ENCODE peak calls at places on chromosomes 6 and 20, in five cellular contexts. K is GM23248, T is DND-41, P is kidney, B is HCT116. S is an unnamed sample.

GRCh38 chr20:44851545-44851944 is 34.0 kb upstream of the YWHAB start:
- DNase-seq in K (no peak), T (no peak), P (no peak), B (no peak), S (no peak)

GRCh38 chr20:858011-858410 is 24.5 kb downstream of the FAM110A start:
- DNase-seq in K (no peak), T (no peak), P (no peak), B (no peak), S (no peak)

GRCh38 chr6:23176471-23176870 is 607.1 kb downstream of the HDGFL1 start:
- DNase-seq in K (no peak), T (no peak), P (no peak), B (no peak), S (no peak)

GRCh38 chr6:168239374-168239773 is 80.2 kb downstream of the DACT2 start:
- DNase-seq in K (peak; percentile 25), T (no peak), P (no peak), B (no peak), S (no peak)

GRCh38 chr6:3144571-3144970 is 12.8 kb downstream of the TUBB2A start:
- DNase-seq in K (no peak), T (no peak), P (no peak), B (no peak), S (no peak)

GRCh38 chr6:166955121-166955864 is 1.1 kb downstream of the RNASET2 start:
- DNase-seq in K (no peak), T (peak; percentile 24), P (no peak), B (no peak), S (no peak)

GRCh38 chr6:143060806-143061596 is at the start of gene AIG1:
- DNase-seq in K (no peak), T (peak; percentile 72), P (peak; percentile 92), B (peak; percentile 47), S (no peak)

GRCh38 chr6:135311446-135312200 is 130.5 kb downstream of the MYB start:
- DNase-seq in K (no peak), T (no peak), P (no peak), B (no peak), S (no peak)

GRCh38 chr6:16837217-16837972 is 76.1 kb upstream of the ATXN1 start:
- DNase-seq in K (peak; percentile 19), T (no peak), P (no peak), B (no peak), S (no peak)

GRCh38 chr6:24974182-24975171 is 38.7 kb upstream of the RIPOR2 start:
- DNase-seq in K (peak; percentile 18), T (no peak), P (no peak), B (no peak), S (no peak)

GRCh38 chr6:112222111-112222726 is 32.1 kb downstream of the LAMA4 start:
- DNase-seq in K (peak; percentile 83), T (no peak), P (no peak), B (no peak), S (no peak)

GRCh38 chr6:44969446-44970175 is 358.5 kb upstream of the RUNX2 start:
- DNase-seq in K (peak; percentile 40), T (no peak), P (no peak), B (no peak), S (no peak)

GRCh38 chr20:33663161-33664084 is 1.3 kb downstream of the C20orf144 start:
- DNase-seq in K (peak; percentile 91), T (peak; percentile 89), P (peak; percentile 96), B (no peak), S (peak; percentile 67)

GRCh38 chr6:109701201-109701600 is 10.1 kb downstream of the FIG4 start:
- DNase-seq in K (no peak), T (no peak), P (no peak), B (no peak), S (no peak)

GRCh38 chr6:161302949-161303348 is 29.1 kb upstream of the AGPAT4 start:
- DNase-seq in K (no peak), T (no peak), P (no peak), B (no peak), S (no peak)

GRCh38 chr6:126180585-126180984 is 159.3 kb upstream of the CENPW start:
- DNase-seq in K (peak; percentile 89), T (no peak), P (no peak), B (peak; percentile 89), S (no peak)

GRCh38 chr6:100134703-100135102 is 140.7 kb upstream of the MCHR2 start:
- DNase-seq in K (peak; percentile 57), T (no peak), P (no peak), B (no peak), S (no peak)

GRCh38 chr6:165766457-165766856 is 103.4 kb upstream of the PDE10A start:
- DNase-seq in K (no peak), T (no peak), P (no peak), B (no peak), S (no peak)

GRCh38 chr6:20661721-20662120 is 127.5 kb downstream of the CDKAL1 start:
- DNase-seq in K (peak; percentile 3), T (no peak), P (no peak), B (no peak), S (no peak)

GRCh38 chr20:24999568-24999967 is 7.0 kb upstream of the APMAP start:
- DNase-seq in K (no peak), T (no peak), P (peak; percentile 55), B (no peak), S (no peak)

GRCh38 chr20:46558511-46558959 is 8.1 kb upstream of the OCSTAMP start:
- DNase-seq in K (peak; percentile 92), T (no peak), P (no peak), B (no peak), S (no peak)

GRCh38 chr6:150334790-150335783 is 33.7 kb upstream of the IYD start:
- DNase-seq in K (peak; percentile 80), T (peak; percentile 35), P (no peak), B (peak; percentile 80), S (peak; percentile 40)

GRCh38 chr20:1718604-1719384 is 61.2 kb upstream of the SIRPG start:
- DNase-seq in K (peak; percentile 98), T (no peak), P (no peak), B (peak; percentile 19), S (no peak)

GRCh38 chr6:1381397-1382330 is 7.7 kb upstream of the FOXF2 start:
- DNase-seq in K (peak; percentile 63), T (no peak), P (peak; percentile 75), B (no peak), S (no peak)

GRCh38 chr6:710601-711571 is 17.9 kb upstream of the EXOC2 start:
- DNase-seq in K (peak; percentile 82), T (peak; percentile 73), P (peak; percentile 88), B (no peak), S (no peak)

GRCh38 chr6:108561742-108562502 is 1.2 kb downstream of the FOXO3 start:
- DNase-seq in K (peak; percentile 63), T (no peak), P (peak; percentile 81), B (no peak), S (no peak)

DNA sequence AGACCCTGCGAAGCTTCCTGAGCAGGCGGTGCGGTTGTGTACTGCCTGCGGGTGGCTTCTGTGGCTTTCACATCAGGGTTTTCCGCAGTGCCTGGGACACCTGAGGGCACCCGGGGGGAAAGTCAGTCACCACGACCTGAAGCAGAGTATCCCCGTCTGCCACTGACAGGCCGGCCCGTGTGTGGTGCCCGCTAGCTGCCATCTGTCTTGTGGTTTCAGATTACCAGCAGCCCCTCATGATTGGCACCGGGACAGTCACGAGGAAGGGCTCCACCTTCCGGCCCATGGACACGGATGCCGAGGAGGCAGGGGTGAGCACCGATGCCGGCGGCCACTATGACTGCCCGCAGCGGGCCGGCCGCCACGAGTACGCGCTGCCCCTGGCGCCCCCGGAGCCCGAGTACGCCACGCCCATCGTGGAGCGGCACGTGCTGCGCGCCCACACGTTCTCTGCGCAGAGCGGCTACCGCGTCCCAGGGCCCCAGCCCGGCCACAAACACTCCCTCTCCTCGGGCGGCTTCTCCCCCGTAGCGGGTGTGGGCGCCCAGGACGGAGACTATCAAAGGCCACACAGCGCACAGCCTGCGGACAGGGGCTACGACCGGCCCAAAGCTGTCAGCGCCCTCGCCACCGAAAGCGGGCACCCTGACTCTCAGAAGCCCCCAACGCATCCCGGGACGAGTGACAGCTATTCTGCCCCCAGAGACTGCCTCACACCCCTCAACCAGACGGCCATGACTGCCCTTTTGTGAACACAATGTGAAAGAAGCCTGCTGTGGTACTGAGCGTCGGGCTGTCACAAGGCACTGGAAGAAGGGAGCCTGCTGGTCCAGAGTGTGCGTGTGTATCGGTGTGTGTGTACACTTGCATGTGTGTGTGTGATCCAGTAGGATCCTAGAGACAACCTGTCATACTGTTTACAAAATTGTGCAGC is 54.4 kb downstream of the GOPC start:
- DNase-seq in K (no peak), T (peak; percentile 57), P (peak; percentile 89), B (no peak), S (no peak)
- H3K4me3 ChIP-seq in K (no peak overlapping the region), T (no peak overlapping the region), P (peak overlapping the region; percentile 47), B (no peak overlapping the region), S (no peak overlapping the region)

GRCh38 chr6:128885381-128885780 is 2.4 kb downstream of the LAMA2 start:
- DNase-seq in K (peak; percentile 6), T (no peak), P (no peak), B (no peak), S (no peak)

GRCh38 chr6:128882991-128883571 is at the start of gene LAMA2:
- DNase-seq in K (peak; percentile 85), T (no peak), P (peak; percentile 95), B (no peak), S (no peak)

GRCh38 chr6:128882560-128882959 is 378 bp upstream of the LAMA2 start:
- DNase-seq in K (peak; percentile 51), T (no peak), P (no peak), B (no peak), S (no peak)
- H3K9ac ChIP-seq in K (peak overlapping the region; percentile 84), T (no peak overlapping the region), P (no peak overlapping the region), B (no peak overlapping the region), S (no peak overlapping the region)

GRCh38 chr6:152295920-152296319 is 341.2 kb downstream of the SYNE1 start:
- DNase-seq in K (no peak), T (no peak), P (no peak), B (no peak), S (no peak)

GRCh38 chr6:152299336-152299735 is 337.8 kb downstream of the SYNE1 start:
- DNase-seq in K (no peak), T (no peak), P (no peak), B (no peak), S (no peak)

GRCh38 chr6:152296648-152297376 is 340.4 kb downstream of the SYNE1 start:
- DNase-seq in K (peak; percentile 5), T (no peak), P (no peak), B (no peak), S (no peak)

GRCh38 chr6:152300517-152300916 is 336.6 kb downstream of the SYNE1 start:
- DNase-seq in K (no peak), T (no peak), P (no peak), B (no peak), S (no peak)

DNA sequence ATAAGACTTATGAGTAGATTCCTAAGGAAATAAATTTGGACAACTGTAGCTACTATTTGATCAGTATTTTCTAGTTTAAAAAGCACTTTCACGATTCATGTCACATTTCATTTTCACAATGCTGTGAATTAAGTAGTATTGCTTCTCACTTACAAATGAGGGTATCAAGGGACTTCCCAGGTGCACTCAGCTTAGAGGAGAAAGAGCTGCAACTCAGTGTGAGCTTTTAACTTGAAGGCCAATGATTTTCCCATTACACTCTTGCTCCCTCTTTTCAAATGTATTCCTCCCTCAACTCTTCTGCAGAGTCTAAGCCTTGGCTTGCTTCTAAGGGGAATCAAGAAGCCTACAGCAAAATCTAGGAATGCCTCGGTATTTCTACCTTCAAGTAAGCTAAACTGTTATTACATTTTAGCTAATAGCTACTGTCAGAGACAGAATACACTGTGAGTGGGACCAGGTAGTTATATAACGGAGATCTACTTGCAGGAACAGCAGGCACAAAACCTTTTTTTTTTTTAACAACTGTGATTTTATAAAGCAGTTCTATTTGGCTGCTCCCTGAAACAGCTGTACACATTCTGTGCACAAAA is 339.0 kb downstream of the SYNE1 start:
- DNase-seq in K (no peak), T (no peak), P (no peak), B (no peak), S (no peak)
- H3K4me3 ChIP-seq in K (no peak overlapping the region), T (no peak overlapping the region), P (no peak overlapping the region), B (no peak overlapping the region), S (no peak overlapping the region)

GRCh38 chr6:133254552-133255228 is 13.5 kb downstream of the EYA4 start:
- DNase-seq in K (peak; percentile 55), T (no peak), P (no peak), B (no peak), S (no peak)
- H3K9ac ChIP-seq in K (no peak overlapping the region), T (no peak overlapping the region), P (no peak overlapping the region), B (no peak overlapping the region), S (no peak overlapping the region)